ENCODE peak calls at places on chromosomes 3 and 15, in ten cellular contexts. One of them, this sample, is unnamed.

GRCh38 chr3:100463646-100464155 is 28.7 kb upstream of the TMEM45A start:
- DNase-seq in tibial artery: no peak
- DNase-seq in CD8-positive, alpha-beta T cell: no peak
- DNase-seq in upper lobe of left lung: no peak
- DNase-seq in body of pancreas: no peak
- DNase-seq in HAP-1: no peak
- DNase-seq in cardiac muscle cell: no peak
- DNase-seq in right cardiac atrium: no peak
- DNase-seq in spleen: no peak
- DNase-seq in psoas muscle: no peak
- DNase-seq in this sample: no peak

GRCh38 chr15:51814616-51815015 is 14.8 kb upstream of the TMOD3 start:
- DNase-seq in HAP-1: no peak
- DNase-seq in right cardiac atrium: no peak
- DNase-seq in CD8-positive, alpha-beta T cell: no peak
- DNase-seq in cardiac muscle cell: peak; percentile 16
- DNase-seq in psoas muscle: no peak
- DNase-seq in body of pancreas: no peak
- DNase-seq in upper lobe of left lung: no peak
- DNase-seq in spleen: no peak
- DNase-seq in tibial artery: no peak
- DNase-seq in this sample: no peak

GRCh38 chr3:157785071-157785826 is 282.0 kb upstream of the VEPH1 start:
- DNase-seq in psoas muscle: no peak
- DNase-seq in right cardiac atrium: no peak
- DNase-seq in spleen: no peak
- DNase-seq in body of pancreas: peak; percentile 22
- DNase-seq in CD8-positive, alpha-beta T cell: no peak
- DNase-seq in tibial artery: no peak
- DNase-seq in cardiac muscle cell: peak; percentile 84
- DNase-seq in upper lobe of left lung: no peak
- DNase-seq in HAP-1: no peak
- DNase-seq in this sample: no peak

GRCh38 chr15:71091601-71092000 is 23.7 kb upstream of the THSD4 start:
- DNase-seq in upper lobe of left lung: no peak
- DNase-seq in body of pancreas: no peak
- DNase-seq in spleen: no peak
- DNase-seq in cardiac muscle cell: no peak
- DNase-seq in tibial artery: no peak
- DNase-seq in right cardiac atrium: no peak
- DNase-seq in CD8-positive, alpha-beta T cell: no peak
- DNase-seq in psoas muscle: no peak
- DNase-seq in HAP-1: no peak
- DNase-seq in this sample: no peak

GRCh38 chr3:119294889-119295769 is 946 bp downstream of the ARHGAP31 start:
- DNase-seq in HAP-1: peak; percentile 77
- DNase-seq in cardiac muscle cell: peak; percentile 56
- DNase-seq in tibial artery: peak; percentile 36
- DNase-seq in right cardiac atrium: peak; percentile 70
- DNase-seq in CD8-positive, alpha-beta T cell: peak; percentile 54
- DNase-seq in upper lobe of left lung: no peak
- DNase-seq in body of pancreas: peak; percentile 20
- DNase-seq in spleen: peak; percentile 86
- DNase-seq in psoas muscle: no peak
- DNase-seq in this sample: peak; percentile 37

GRCh38 chr3:136885357-136886213 is 23.6 kb downstream of the NCK1 start:
- DNase-seq in CD8-positive, alpha-beta T cell: no peak
- DNase-seq in spleen: no peak
- DNase-seq in body of pancreas: no peak
- DNase-seq in psoas muscle: no peak
- DNase-seq in upper lobe of left lung: no peak
- DNase-seq in right cardiac atrium: no peak
- DNase-seq in cardiac muscle cell: no peak
- DNase-seq in HAP-1: no peak
- DNase-seq in tibial artery: no peak
- DNase-seq in this sample: peak; percentile 69

GRCh38 chr3:109819786-109820185 is 482.4 kb upstream of the DPPA4 start:
- DNase-seq in spleen: no peak
- DNase-seq in HAP-1: peak; percentile 55
- DNase-seq in CD8-positive, alpha-beta T cell: no peak
- DNase-seq in psoas muscle: no peak
- DNase-seq in upper lobe of left lung: no peak
- DNase-seq in right cardiac atrium: no peak
- DNase-seq in body of pancreas: no peak
- DNase-seq in tibial artery: no peak
- DNase-seq in cardiac muscle cell: no peak
- DNase-seq in this sample: no peak

GRCh38 chr3:152444029-152444641 is 175.4 kb downstream of the MBNL1 start:
- DNase-seq in tibial artery: no peak
- DNase-seq in upper lobe of left lung: no peak
- DNase-seq in body of pancreas: no peak
- DNase-seq in right cardiac atrium: no peak
- DNase-seq in HAP-1: no peak
- DNase-seq in cardiac muscle cell: peak; percentile 78
- DNase-seq in CD8-positive, alpha-beta T cell: no peak
- DNase-seq in psoas muscle: no peak
- DNase-seq in spleen: no peak
- DNase-seq in this sample: peak; percentile 40

GRCh38 chr15:36278219-36278618 is 301.2 kb upstream of the CDIN1 start:
- DNase-seq in right cardiac atrium: peak; percentile 22
- DNase-seq in upper lobe of left lung: no peak
- DNase-seq in psoas muscle: no peak
- DNase-seq in spleen: no peak
- DNase-seq in HAP-1: peak; percentile 32
- DNase-seq in body of pancreas: no peak
- DNase-seq in CD8-positive, alpha-beta T cell: no peak
- DNase-seq in cardiac muscle cell: peak; percentile 50
- DNase-seq in tibial artery: no peak
- DNase-seq in this sample: no peak

GRCh38 chr3:109346770-109347295 is 9.5 kb upstream of the DPPA4 start:
- DNase-seq in right cardiac atrium: no peak
- DNase-seq in CD8-positive, alpha-beta T cell: no peak
- DNase-seq in HAP-1: no peak
- DNase-seq in spleen: no peak
- DNase-seq in tibial artery: no peak
- DNase-seq in upper lobe of left lung: no peak
- DNase-seq in psoas muscle: no peak
- DNase-seq in body of pancreas: no peak
- DNase-seq in cardiac muscle cell: peak; percentile 15
- DNase-seq in this sample: no peak

GRCh38 chr15:85542895-85543331 is 162.5 kb downstream of the AKAP13 start:
- DNase-seq in body of pancreas: no peak
- DNase-seq in CD8-positive, alpha-beta T cell: no peak
- DNase-seq in upper lobe of left lung: no peak
- DNase-seq in psoas muscle: no peak
- DNase-seq in tibial artery: no peak
- DNase-seq in right cardiac atrium: no peak
- DNase-seq in cardiac muscle cell: no peak
- DNase-seq in spleen: no peak
- DNase-seq in HAP-1: no peak
- DNase-seq in this sample: peak; percentile 28

GRCh38 chr15:41904487-41905359 is 10.9 kb upstream of the SPTBN5 start:
- DNase-seq in cardiac muscle cell: peak; percentile 74
- DNase-seq in psoas muscle: no peak
- DNase-seq in spleen: peak; percentile 84
- DNase-seq in body of pancreas: peak; percentile 70
- DNase-seq in upper lobe of left lung: peak; percentile 62
- DNase-seq in right cardiac atrium: peak; percentile 80
- DNase-seq in HAP-1: peak; percentile 78
- DNase-seq in CD8-positive, alpha-beta T cell: peak; percentile 76
- DNase-seq in tibial artery: peak; percentile 45
- DNase-seq in this sample: peak; percentile 73

GRCh38 chr15:90836296-90836871 is 32.0 kb upstream of the FURIN start:
- DNase-seq in right cardiac atrium: no peak
- DNase-seq in upper lobe of left lung: no peak
- DNase-seq in HAP-1: no peak
- DNase-seq in CD8-positive, alpha-beta T cell: no peak
- DNase-seq in psoas muscle: no peak
- DNase-seq in cardiac muscle cell: peak; percentile 69
- DNase-seq in spleen: no peak
- DNase-seq in tibial artery: no peak
- DNase-seq in body of pancreas: no peak
- DNase-seq in this sample: no peak

GRCh38 chr15:88727439-88727838 is 75.8 kb upstream of the ACAN start:
- DNase-seq in upper lobe of left lung: no peak
- DNase-seq in HAP-1: no peak
- DNase-seq in tibial artery: no peak
- DNase-seq in cardiac muscle cell: no peak
- DNase-seq in psoas muscle: no peak
- DNase-seq in spleen: no peak
- DNase-seq in body of pancreas: peak; percentile 60
- DNase-seq in CD8-positive, alpha-beta T cell: no peak
- DNase-seq in right cardiac atrium: no peak
- DNase-seq in this sample: no peak

DNA sequence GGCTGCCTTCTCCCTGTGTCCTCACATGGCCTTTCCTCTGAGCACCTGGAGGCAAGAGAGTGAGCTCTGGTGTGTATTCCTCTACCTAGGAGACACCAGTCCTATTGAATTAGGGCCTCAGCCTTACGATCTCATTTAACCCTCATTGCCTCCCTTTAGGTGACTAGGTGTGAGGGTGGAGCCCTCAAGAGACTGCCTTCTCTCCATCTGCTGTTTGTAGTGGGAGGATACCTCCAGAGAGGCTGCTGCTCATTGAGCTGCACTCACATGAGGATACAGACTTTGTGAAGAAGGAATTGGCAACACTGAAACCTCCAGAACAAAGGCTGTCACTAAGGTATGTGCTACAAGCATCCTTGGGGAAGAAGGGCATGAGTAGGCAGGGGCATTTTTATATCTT is at the start of gene CCR8:
- DNase-seq in spleen: no peak
- DNase-seq in right cardiac atrium: no peak
- DNase-seq in HAP-1: no peak
- DNase-seq in upper lobe of left lung: no peak
- DNase-seq in tibial artery: no peak
- DNase-seq in body of pancreas: no peak
- DNase-seq in CD8-positive, alpha-beta T cell: no peak
- DNase-seq in cardiac muscle cell: no peak
- DNase-seq in psoas muscle: no peak
- DNase-seq in this sample: no peak
- H3K4me1 ChIP-seq in spleen: no peaks in the 10 kb centered on the region
- H3K4me1 ChIP-seq in right cardiac atrium: no peaks in the 10 kb centered on the region
- H3K4me1 ChIP-seq in HAP-1: no peaks in the 10 kb centered on the region
- H3K4me1 ChIP-seq in upper lobe of left lung: no peaks in the 10 kb centered on the region
- H3K4me1 ChIP-seq in tibial artery: no peaks in the 10 kb centered on the region
- H3K4me1 ChIP-seq in body of pancreas: no peaks in the 10 kb centered on the region
- H3K4me1 ChIP-seq in CD8-positive, alpha-beta T cell: no peaks in the 10 kb centered on the region
- H3K4me1 ChIP-seq in cardiac muscle cell: no peaks in the 10 kb centered on the region
- H3K4me1 ChIP-seq in psoas muscle: no peaks in the 10 kb centered on the region
- H3K4me1 ChIP-seq in this sample: peaks cover 68% of the 10 kb centered on the region

DNA sequence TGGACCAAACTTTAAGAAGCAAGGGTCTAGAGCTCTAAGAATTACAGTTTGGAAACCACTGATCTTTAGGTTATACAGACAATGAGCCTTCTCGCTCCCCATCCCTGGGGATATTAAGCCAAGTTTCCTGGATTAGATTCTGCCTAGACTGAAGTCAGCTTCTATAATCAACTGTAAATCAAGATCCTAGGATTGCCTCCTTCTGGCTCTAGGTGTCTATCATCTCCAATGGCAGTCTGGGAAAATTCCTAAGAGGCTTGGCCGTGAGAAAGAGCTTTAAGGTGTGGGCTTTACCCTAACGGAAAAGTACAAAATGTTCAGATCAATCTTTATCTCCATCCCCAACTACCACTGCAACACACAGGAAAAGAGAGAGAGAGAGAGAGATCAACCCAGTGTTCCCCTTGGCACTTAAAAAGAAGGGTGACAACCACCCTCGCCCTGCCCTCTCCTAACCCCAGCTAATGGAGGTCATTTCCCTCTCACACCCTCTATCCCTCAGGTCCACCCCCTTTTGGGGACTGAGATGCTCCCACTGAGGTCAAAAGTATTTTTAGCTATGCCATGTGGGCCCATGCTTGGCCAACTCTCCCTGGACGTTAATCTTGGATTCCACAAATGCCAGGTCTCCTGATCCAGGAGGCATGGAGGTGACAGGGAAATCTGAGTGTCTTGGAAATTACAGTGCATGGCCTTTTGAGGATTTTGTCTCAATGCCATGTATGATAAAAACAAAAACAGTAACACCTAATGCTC is 202.8 kb upstream of the BCL6 start:
- DNase-seq in body of pancreas: no peak
- DNase-seq in spleen: no peak
- DNase-seq in tibial artery: no peak
- DNase-seq in HAP-1: no peak
- DNase-seq in upper lobe of left lung: no peak
- DNase-seq in psoas muscle: peak; percentile 68
- DNase-seq in right cardiac atrium: no peak
- DNase-seq in cardiac muscle cell: no peak
- DNase-seq in CD8-positive, alpha-beta T cell: no peak
- DNase-seq in this sample: no peak
- H3K4me1 ChIP-seq in body of pancreas: no peaks in the 10 kb centered on the region
- H3K4me1 ChIP-seq in spleen: peaks cover 13% of the 10 kb centered on the region
- H3K4me1 ChIP-seq in tibial artery: no peaks in the 10 kb centered on the region
- H3K4me1 ChIP-seq in HAP-1: no peaks in the 10 kb centered on the region
- H3K4me1 ChIP-seq in upper lobe of left lung: peaks cover 3% of the 10 kb centered on the region
- H3K4me1 ChIP-seq in psoas muscle: peaks cover 42% of the 10 kb centered on the region
- H3K4me1 ChIP-seq in right cardiac atrium: no peaks in the 10 kb centered on the region
- H3K4me1 ChIP-seq in cardiac muscle cell: peaks cover 8% of the 10 kb centered on the region
- H3K4me1 ChIP-seq in CD8-positive, alpha-beta T cell: peaks cover 11% of the 10 kb centered on the region
- H3K4me1 ChIP-seq in this sample: peaks cover 16% of the 10 kb centered on the region

DNA sequence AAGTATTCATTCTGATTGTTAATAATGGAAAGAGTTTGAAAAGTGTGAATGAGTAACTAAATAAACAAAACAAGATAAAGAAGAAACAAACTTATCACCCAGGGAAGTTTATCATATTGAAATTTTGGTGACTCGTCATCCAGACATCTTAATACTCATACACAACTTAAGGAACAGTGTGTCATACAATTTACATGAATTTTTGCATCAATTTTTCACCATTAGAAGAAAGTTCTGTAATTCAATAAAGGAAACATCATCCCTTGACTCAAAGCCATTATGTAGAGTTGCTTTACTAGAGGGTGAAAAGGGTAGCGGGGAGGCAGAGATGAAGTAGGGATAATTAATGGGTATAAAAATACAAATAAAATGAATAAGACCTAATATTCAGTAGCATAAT is 536.2 kb downstream of the GRM7 start:
- DNase-seq in tibial artery: no peak
- DNase-seq in CD8-positive, alpha-beta T cell: no peak
- DNase-seq in body of pancreas: no peak
- DNase-seq in spleen: no peak
- DNase-seq in upper lobe of left lung: no peak
- DNase-seq in right cardiac atrium: no peak
- DNase-seq in psoas muscle: no peak
- DNase-seq in cardiac muscle cell: no peak
- DNase-seq in HAP-1: no peak
- DNase-seq in this sample: no peak
- H3K4me1 ChIP-seq in tibial artery: no peaks in the 10 kb centered on the region
- H3K4me1 ChIP-seq in CD8-positive, alpha-beta T cell: no peaks in the 10 kb centered on the region
- H3K4me1 ChIP-seq in body of pancreas: no peaks in the 10 kb centered on the region
- H3K4me1 ChIP-seq in spleen: no peaks in the 10 kb centered on the region
- H3K4me1 ChIP-seq in upper lobe of left lung: no peaks in the 10 kb centered on the region
- H3K4me1 ChIP-seq in right cardiac atrium: no peaks in the 10 kb centered on the region
- H3K4me1 ChIP-seq in psoas muscle: no peaks in the 10 kb centered on the region
- H3K4me1 ChIP-seq in cardiac muscle cell: no peaks in the 10 kb centered on the region
- H3K4me1 ChIP-seq in HAP-1: no peaks in the 10 kb centered on the region
- H3K4me1 ChIP-seq in this sample: no peaks in the 10 kb centered on the region

DNA sequence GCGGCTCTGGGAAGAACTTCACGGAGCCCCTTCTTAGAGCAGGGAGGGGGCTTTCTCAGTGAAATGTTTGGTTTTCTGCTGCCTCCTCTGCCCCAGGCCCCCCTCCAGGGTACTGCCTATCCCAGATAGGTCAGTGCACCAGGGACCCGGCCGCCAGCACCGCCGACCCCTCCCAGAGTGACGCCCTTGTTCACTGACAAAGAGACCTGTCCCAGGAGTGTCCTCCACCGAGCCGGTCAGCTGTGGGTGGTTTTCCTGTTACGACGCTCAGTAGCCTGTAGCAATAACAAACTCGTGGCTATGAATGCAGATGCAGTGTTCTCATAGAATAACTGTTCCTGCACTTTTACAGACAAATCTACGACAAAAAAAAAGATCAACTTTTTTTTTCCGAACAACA is 87.5 kb downstream of the VGLL4 start:
- DNase-seq in CD8-positive, alpha-beta T cell: no peak
- DNase-seq in upper lobe of left lung: peak; percentile 68
- DNase-seq in HAP-1: no peak
- DNase-seq in tibial artery: no peak
- DNase-seq in body of pancreas: no peak
- DNase-seq in spleen: no peak
- DNase-seq in right cardiac atrium: no peak
- DNase-seq in cardiac muscle cell: no peak
- DNase-seq in psoas muscle: no peak
- DNase-seq in this sample: no peak
- H3K4me1 ChIP-seq in CD8-positive, alpha-beta T cell: no peaks in the 10 kb centered on the region
- H3K4me1 ChIP-seq in upper lobe of left lung: peaks cover 28% of the 10 kb centered on the region
- H3K4me1 ChIP-seq in HAP-1: no peaks in the 10 kb centered on the region
- H3K4me1 ChIP-seq in tibial artery: peaks cover 76% of the 10 kb centered on the region
- H3K4me1 ChIP-seq in body of pancreas: peaks cover 19% of the 10 kb centered on the region
- H3K4me1 ChIP-seq in spleen: no peaks in the 10 kb centered on the region
- H3K4me1 ChIP-seq in right cardiac atrium: peaks cover 36% of the 10 kb centered on the region
- H3K4me1 ChIP-seq in cardiac muscle cell: peaks cover 6% of the 10 kb centered on the region
- H3K4me1 ChIP-seq in psoas muscle: peaks cover 73% of the 10 kb centered on the region
- H3K4me1 ChIP-seq in this sample: no peaks in the 10 kb centered on the region

This sample was measured in CD4-positive, CD25-positive, alpha-beta regulatory T cell.